ENCODE peak calls at places on chromosomes 4 and X, in four cellular contexts. M, I, K and R are unnamed samples.

GRCh38 chrX:2397648-2398340 is 103.0 kb downstream of the DHRSX start:
- DNase-seq in I (no peak), M (no peak), K (no peak), R (no peak)

GRCh38 chr4:52643846-52644245 is 15.3 kb downstream of the USP46 start:
- DNase-seq in K (peak), I (peak), M (peak), R (peak)

GRCh38 chr4:145868637-145869409 is 69.8 kb downstream of the ZNF827 start:
- DNase-seq in I (no peak), M (no peak), K (no peak), R (no peak)

GRCh38 chrX:54484666-54485065 is 11.4 kb downstream of the FGD1 start:
- DNase-seq in I (no peak), K (no peak), M (no peak), R (no peak)

GRCh38 chrX:28847423-28847822 is 260.2 kb downstream of the IL1RAPL1 start:
- DNase-seq in K (no peak), M (peak), I (no peak), R (no peak)

GRCh38 chr4:158958489-158959270 is 144.2 kb upstream of the RAPGEF2 start:
- DNase-seq in I (no peak), K (no peak), M (no peak), R (no peak)

GRCh38 chr4:26533685-26534084 is 43.4 kb upstream of the CCKAR start:
- DNase-seq in K (no peak), I (no peak), M (no peak), R (no peak)

GRCh38 chr4:118265312-118266144 is 87.3 kb downstream of the PRSS12 start:
- DNase-seq in K (peak), M (no peak), I (no peak), R (no peak)

GRCh38 chr4:187215438-187215837 is 491.8 kb upstream of the FAT1 start:
- DNase-seq in I (no peak), K (no peak), M (no peak), R (no peak)

GRCh38 chr4:27189683-27190082 is 329.0 kb downstream of the STIM2 start:
- DNase-seq in K (no peak), M (no peak), I (no peak), R (no peak)

GRCh38 chrX:34917146-34917545 is 25.4 kb upstream of the FAM47B start:
- DNase-seq in M (no peak), I (no peak), K (no peak), R (no peak)

GRCh38 chr4:128298852-128299251 is 11.2 kb upstream of the PGRMC2 start:
- DNase-seq in M (no peak), I (no peak), K (no peak), R (no peak)
- TF ChIP-seq CTCF in M (no peak), I (no peak), K (no peak), R (no peak)

DNA sequence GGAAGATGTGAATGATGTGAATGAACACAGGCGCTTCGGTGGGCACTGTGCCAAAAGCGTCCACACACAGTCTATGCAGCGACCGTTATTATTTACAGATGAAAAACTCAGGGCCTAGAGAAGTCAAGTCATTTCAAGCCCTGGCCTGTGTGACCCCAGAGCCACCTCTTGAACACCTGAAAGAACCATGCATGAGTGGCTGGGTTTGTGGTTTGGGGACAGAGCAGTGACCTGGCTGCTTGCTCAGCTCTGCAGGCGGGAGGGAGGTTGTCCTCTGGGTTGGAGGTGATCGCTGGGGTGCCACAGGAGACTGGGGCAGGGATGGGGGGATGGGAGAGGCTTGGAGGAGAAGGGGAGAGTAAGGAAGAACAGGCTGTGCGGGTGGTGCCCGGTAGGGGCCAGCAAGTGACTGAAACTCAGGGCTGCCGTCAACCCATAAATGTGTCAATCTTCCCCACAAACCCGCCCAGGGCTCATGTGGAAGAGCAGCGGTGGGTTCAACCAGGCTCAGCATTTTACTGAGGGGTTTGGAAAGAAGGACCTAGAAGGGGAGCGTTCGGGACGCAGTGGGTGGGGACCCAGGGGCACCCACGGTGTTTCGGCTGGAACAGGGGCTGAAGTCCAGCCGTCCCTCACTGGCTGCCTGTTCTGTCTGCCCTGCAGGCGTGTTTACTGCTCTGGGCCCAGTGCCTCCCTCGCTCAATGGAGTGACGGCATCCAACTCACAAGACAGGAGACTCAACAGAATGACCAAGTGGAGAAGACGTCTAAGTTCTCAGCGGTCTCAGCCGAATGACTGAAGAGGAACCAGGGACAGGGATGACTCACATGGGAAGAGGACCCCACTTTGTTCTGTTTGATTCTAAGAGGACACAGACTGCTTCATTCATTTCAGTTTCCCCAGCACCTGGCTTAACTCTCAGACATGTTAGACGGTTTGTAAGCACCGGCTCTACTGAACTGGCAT is 167.8 kb downstream of the AFAP1 start:
- DNase-seq in M (no peak), I (peak), K (no peak), R (no peak)
- H3K4me3 ChIP-seq in M (no peak), I (no peak), K (no peak), R (no peak)

GRCh38 chrX:17689971-17690409 is 47.3 kb upstream of the SCML1 start:
- DNase-seq in M (no peak), I (no peak), K (peak), R (no peak)
- TF ChIP-seq POLR2A in M (no peak), I (no peak), K (no peak), R (no peak)

GRCh38 chr4:47701286-47701685 is 136.6 kb downstream of the CORIN start:
- DNase-seq in K (no peak), I (no peak), M (no peak), R (no peak)

GRCh38 chr4:47703964-47704363 is 133.9 kb downstream of the CORIN start:
- DNase-seq in I (no peak), K (no peak), M (no peak), R (no peak)

GRCh38 chr4:47705326-47705981 is 132.4 kb downstream of the CORIN start:
- DNase-seq in M (no peak), I (no peak), K (no peak), R (no peak)

GRCh38 chr4:47703008-47703407 is 134.9 kb downstream of the CORIN start:
- DNase-seq in M (no peak), I (no peak), K (no peak), R (no peak)

DNA sequence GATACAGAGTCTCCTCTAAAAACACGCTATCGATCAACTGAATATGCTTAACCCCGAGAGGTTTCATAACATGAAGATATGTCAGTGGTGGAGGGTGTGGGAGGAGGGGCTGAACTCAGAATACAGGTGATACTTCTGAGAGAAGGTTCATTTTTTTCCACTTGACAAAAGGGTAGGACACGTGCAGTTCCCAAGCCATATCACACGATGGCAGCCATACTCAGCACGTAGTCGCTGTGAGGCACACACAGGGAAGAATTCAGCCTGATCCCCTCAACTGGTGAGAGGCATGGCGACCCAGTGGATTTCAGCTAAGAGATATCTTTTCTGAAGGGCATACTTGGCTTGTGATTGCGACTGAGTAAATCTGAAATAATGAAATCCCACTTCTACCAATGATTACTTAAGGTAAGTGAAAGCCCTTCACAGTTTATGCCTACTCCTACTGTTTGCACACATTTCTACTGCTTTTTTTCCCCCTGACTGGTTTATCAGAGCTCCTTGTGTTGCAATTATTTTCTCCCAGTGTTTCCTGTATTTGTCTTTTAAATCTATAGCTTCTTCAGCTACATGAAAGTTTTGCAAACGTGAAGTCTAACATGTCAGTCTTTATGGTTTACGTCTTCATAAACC is 133.1 kb downstream of the CORIN start:
- DNase-seq in K (peak), M (no peak), I (no peak), R (peak)
- TF ChIP-seq CTCF in K (no peak), M (no peak), I (no peak), R (peak)

GRCh38 chrX:24026403-24026801 is 584 bp downstream of the KLHL15 start:
- DNase-seq in K (no peak), M (no peak), I (no peak), R (no peak)
- H3K4me3 ChIP-seq in K (peak), M (peak), I (peak), R (peak)

GRCh38 chr4:15702941-15703403 is at the start of gene BST1:
- DNase-seq in K (peak), I (peak), M (peak), R (peak)
- TF ChIP-seq POLR2A in K (no peak), I (no peak), M (no peak), R (no peak)

GRCh38 chr4:80463509-80463908 is 128.0 kb downstream of the CFAP299 start:
- DNase-seq in I (no peak), K (no peak), M (no peak), R (no peak)

GRCh38 chr4:80465238-80465637 is 129.7 kb downstream of the CFAP299 start:
- DNase-seq in I (no peak), M (no peak), K (no peak), R (no peak)

GRCh38 chr4:80462537-80463207 is 127.1 kb downstream of the CFAP299 start:
- DNase-seq in M (no peak), I (no peak), K (no peak), R (no peak)

GRCh38 chr4:80461412-80461811 is 125.9 kb downstream of the CFAP299 start:
- DNase-seq in K (no peak), M (no peak), I (no peak), R (no peak)

DNA sequence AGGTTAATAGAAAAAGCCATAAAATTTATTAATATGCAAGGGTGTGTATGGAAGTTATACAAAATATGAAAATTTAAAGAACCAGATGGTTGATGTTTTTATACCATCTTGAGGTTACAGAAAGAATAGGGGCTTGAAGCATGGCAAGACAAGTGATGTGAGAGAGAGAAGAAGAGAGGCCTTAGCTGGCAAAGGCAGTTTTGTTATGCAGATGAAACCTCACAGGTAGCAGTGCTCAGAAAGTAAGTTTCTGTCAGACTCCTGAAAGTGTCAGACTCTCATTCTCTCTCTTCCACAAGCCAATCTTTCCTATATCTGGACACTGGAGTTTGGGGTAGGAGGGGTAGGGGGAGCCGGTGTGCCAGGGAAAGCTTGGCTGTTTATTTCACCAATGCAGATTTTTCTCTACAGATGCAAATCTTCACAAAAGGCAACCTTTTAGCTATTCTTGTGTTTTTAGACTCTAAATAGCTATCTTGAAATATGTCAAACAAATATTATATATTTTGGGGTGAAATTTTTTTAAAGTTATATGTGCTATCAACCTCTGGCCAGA is 124.5 kb downstream of the CFAP299 start:
- DNase-seq in M (no peak), K (no peak), I (no peak), R (no peak)
- TF ChIP-seq CTCF in M (no peak), K (no peak), I (no peak), R (no peak)

GRCh38 chr4:87920478-87920877 is 55.0 kb upstream of the SPP1 start:
- DNase-seq in K (no peak), I (no peak), M (no peak), R (no peak)

GRCh38 chr4:87919951-87920350 is 55.6 kb upstream of the SPP1 start:
- DNase-seq in M (no peak), I (no peak), K (no peak), R (no peak)

GRCh38 chr4:87916636-87917035 is 58.9 kb upstream of the SPP1 start:
- DNase-seq in M (no peak), I (no peak), K (no peak), R (no peak)

GRCh38 chr4:87915621-87916020 is 59.9 kb upstream of the SPP1 start:
- DNase-seq in M (no peak), K (no peak), I (no peak), R (no peak)

DNA sequence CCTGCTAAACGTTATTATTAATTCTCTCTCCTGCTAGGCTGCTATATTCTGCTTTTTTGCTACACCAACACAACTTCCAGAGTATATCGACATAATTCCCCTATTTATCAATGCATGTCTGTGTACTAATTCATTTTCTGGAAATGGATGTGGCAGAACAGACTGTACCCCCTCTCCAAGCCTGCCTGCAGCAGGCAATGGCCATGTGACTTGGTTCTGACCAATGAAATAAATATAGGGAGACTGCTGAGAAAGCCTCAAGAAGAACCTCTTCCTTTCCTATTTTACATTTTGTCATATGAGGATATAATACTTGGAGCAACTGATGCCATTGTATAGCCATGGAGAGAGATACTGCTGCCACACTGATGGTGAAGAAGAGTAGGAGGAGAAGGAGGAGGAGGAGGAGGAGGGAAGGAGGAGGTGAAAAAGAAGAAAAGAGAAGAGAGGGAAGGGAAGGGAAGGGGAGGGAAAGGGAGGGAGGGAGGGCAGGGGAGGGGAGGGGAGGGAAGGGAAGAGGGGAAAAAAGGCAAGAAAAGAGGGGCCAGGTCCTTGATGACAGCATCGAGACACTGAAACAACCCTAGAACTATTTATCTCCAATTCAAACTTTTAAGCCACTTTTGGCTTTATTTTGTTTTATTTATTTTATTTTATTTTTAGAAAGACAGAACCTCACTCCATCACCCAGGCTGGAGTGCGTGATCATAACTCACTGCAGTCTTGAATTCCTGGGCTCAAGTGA is 57.0 kb upstream of the SPP1 start:
- DNase-seq in K (no peak), I (no peak), M (no peak), R (no peak)
- H3K4me3 ChIP-seq in K (no peak), I (no peak), M (no peak), R (no peak)